ENCODE peak calls at places on chromosome 14, in four cellular contexts. K is H1, H is mesendoderm, F is H9. C is an unnamed sample. For H3K4me1, the result is how much of the 10 kb centered on the place peaks cover.

GRCh38 chr14:35332517-35333346 is 40.5 kb downstream of the PSMA6 start:
- DNase-seq in K (peak), F (no peak), H (no peak), C (no peak)

GRCh38 chr14:104536942-104537612 is 42.5 kb upstream of the C14orf180 start:
- DNase-seq in K (no peak), F (no peak), H (peak), C (peak)

GRCh38 chr14:53331921-53332320 is 178.8 kb upstream of the DDHD1 start:
- DNase-seq in H (peak), F (no peak), K (no peak), C (no peak)

GRCh38 chr14:95195031-95195430 is 37.7 kb upstream of the DICER1 start:
- DNase-seq in F (no peak), K (no peak), H (no peak), C (no peak)

GRCh38 chr14:80751285-80751684 is 190.3 kb downstream of the CEP128 start:
- DNase-seq in H (no peak), K (no peak), F (no peak), C (no peak)

GRCh38 chr14:21220874-21221477 is 48.3 kb downstream of the HNRNPC start:
- DNase-seq in F (no peak), K (no peak), H (no peak), C (peak)

GRCh38 chr14:50364792-50365191 is 31.9 kb downstream of the CDKL1 start:
- DNase-seq in F (no peak), K (no peak), H (no peak), C (no peak)

GRCh38 chr14:94364964-94365363 is 23.4 kb downstream of the SERPINA1 start:
- DNase-seq in F (no peak), H (no peak), K (no peak), C (no peak)

GRCh38 chr14:84228702-84229101 is 1301.2 kb upstream of the FLRT2 start:
- DNase-seq in K (no peak), F (no peak), H (no peak), C (peak)

GRCh38 chr14:102592969-102593840 is 756 bp downstream of the RCOR1 start:
- DNase-seq in H (peak), F (no peak), K (peak), C (peak)

GRCh38 chr14:77158175-77158908 is 16.8 kb upstream of the ZDHHC22 start:
- DNase-seq in H (peak), F (peak), K (peak), C (peak)

GRCh38 chr14:96090441-96091148 is 51.4 kb downstream of the C14orf132 start:
- DNase-seq in H (no peak), F (no peak), K (no peak), C (peak)

GRCh38 chr14:21675566-21675965 is 1.9 kb upstream of the OR4E1 start:
- DNase-seq in H (no peak), F (no peak), K (no peak), C (no peak)

GRCh38 chr14:102262894-102263462 is 42.0 kb downstream of the MOK start:
- DNase-seq in H (peak), F (peak), K (peak), C (peak)

GRCh38 chr14:76955575-76956252 is 72.8 kb downstream of the IRF2BPL start:
- DNase-seq in K (no peak), F (peak), H (peak), C (peak)

GRCh38 chr14:58693048-58693447 is 55.3 kb downstream of the DACT1 start:
- DNase-seq in H (no peak), K (no peak), F (no peak), C (no peak)

GRCh38 chr14:64841121-64841611 is 38.5 kb downstream of the SPTB start:
- DNase-seq in F (peak), K (no peak), H (peak), C (peak)

GRCh38 chr14:34843011-34843554 is 32.1 kb downstream of the BAZ1A start:
- DNase-seq in F (no peak), K (no peak), H (peak), C (peak)

GRCh38 chr14:105490318-105490571 is 801 bp upstream of the TEDC1 start:
- DNase-seq in F (no peak), K (no peak), H (no peak), C (no peak)

GRCh38 chr14:59529189-59529588 is 44.9 kb downstream of the JKAMP start:
- DNase-seq in K (no peak), F (no peak), H (no peak), C (no peak)

GRCh38 chr14:20751963-20752562 is 6.4 kb downstream of the EDDM3A start:
- DNase-seq in H (no peak), F (peak), K (no peak), C (no peak)

GRCh38 chr14:54252072-54252730 is 144.6 kb upstream of the CDKN3 start:
- DNase-seq in K (no peak), H (peak), F (no peak), C (peak)

GRCh38 chr14:64123241-64123956 is 170.8 kb downstream of the ESR2 start:
- DNase-seq in H (no peak), K (no peak), F (no peak), C (no peak)

GRCh38 chr14:65496178-65496993 is 83.9 kb downstream of the FUT8 start:
- DNase-seq in H (no peak), K (no peak), F (no peak), C (peak)

GRCh38 chr14:96092936-96093335 is 53.8 kb downstream of the C14orf132 start:
- DNase-seq in K (no peak), F (no peak), H (no peak), C (no peak)

GRCh38 chr14:42110167-42110566 is 503.5 kb downstream of the LRFN5 start:
- DNase-seq in H (peak), K (no peak), F (peak), C (peak)

GRCh38 chr14:68525516-68525915 is 267.4 kb downstream of the ZFP36L1 start:
- DNase-seq in F (no peak), K (no peak), H (no peak), C (no peak)

GRCh38 chr14:86971292-86971691 is 1021.7 kb downstream of the GALC start:
- DNase-seq in K (no peak), H (no peak), F (no peak), C (no peak)

GRCh38 chr14:51828017-51828797 is 32.2 kb upstream of the GNG2 start:
- DNase-seq in K (no peak), H (peak), F (no peak), C (peak)

GRCh38 chr14:95258156-95258555 is 61.6 kb downstream of the CLMN start:
- DNase-seq in K (no peak), H (no peak), F (no peak), C (no peak)

GRCh38 chr14:64501326-64502171 is 2.1 kb downstream of the ZBTB25 start:
- DNase-seq in F (no peak), K (no peak), H (peak), C (peak)

GRCh38 chr14:59332727-59333126 is 132.5 kb downstream of the GPR135 start:
- DNase-seq in F (no peak), K (no peak), H (no peak), C (peak)

GRCh38 chr14:39617537-39617936 is 185.3 kb upstream of the FBXO33 start:
- DNase-seq in F (no peak), H (no peak), K (no peak), C (no peak)

GRCh38 chr14:33728010-33728498 is 222.8 kb downstream of the EGLN3 start:
- DNase-seq in H (no peak), F (no peak), K (no peak), C (no peak)
- H3K27ac ChIP-seq in H (no peak), F (no peak), K (no peak), C (no peak)

GRCh38 chr14:100899841-100900771 is 3.4 kb downstream of the RTL1 start:
- DNase-seq in H (peak), K (peak), F (peak), C (no peak)
- H3K56ac ChIP-seq in H (peak), K (no peak), F (no peak), C (no peak)

DNA sequence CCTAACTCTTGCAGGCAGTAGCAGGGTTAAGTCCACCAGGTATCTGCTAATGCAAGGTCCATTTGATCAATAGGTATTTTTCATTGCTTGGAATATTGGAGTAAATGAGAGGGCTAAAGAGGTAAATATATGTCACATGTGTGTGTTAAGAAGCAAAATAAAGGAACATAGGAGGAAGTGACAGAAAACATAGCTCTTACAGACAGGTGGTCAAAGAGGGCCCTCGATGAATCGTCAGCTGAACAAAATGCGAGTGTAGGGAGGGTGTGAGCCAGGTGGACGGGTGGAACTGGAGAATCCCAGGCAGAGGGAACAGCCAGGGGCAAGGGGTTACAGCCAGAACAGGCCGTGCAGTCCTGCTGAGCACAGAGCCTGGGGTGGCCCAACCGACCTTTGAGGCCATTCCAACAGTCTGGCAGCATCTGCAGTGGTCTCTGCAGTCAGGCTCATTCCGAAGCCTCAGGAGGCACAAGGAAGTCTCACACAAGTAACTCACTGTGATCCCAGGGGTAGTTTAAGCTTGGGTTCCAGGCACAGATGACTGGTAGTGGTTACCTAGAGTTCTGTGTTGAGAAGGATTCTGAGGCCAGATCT is 43.2 kb downstream of the CCDC88C start:
- DNase-seq in F (no peak), K (no peak), H (no peak), C (no peak)
- H3K4me1 ChIP-seq in F (under half), K (half or more), H (under half), C (under half)

DNA sequence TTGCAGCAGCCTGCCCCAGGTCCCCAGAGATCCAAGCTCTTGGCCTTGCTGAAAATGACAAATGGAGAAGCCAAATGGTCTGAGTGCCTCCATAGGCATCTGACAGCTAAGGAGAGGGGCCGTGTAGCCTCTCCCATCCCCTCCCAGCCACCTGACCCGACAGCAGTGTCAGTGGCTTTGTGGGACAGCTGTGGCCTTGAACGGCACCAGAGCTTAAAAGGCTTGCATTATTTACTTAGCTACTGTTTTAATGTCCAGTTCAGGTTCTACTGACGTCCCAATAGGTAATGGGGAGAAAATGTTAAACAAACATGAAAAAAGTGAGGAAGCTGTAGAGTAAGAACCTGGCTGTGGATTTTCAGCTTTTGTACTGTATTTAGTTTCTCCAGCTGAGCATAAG is 49.9 kb downstream of the FOS start:
- DNase-seq in H (no peak), F (no peak), K (no peak), C (no peak)
- H3K27ac ChIP-seq in H (no peak), F (no peak), K (no peak), C (no peak)

DNA sequence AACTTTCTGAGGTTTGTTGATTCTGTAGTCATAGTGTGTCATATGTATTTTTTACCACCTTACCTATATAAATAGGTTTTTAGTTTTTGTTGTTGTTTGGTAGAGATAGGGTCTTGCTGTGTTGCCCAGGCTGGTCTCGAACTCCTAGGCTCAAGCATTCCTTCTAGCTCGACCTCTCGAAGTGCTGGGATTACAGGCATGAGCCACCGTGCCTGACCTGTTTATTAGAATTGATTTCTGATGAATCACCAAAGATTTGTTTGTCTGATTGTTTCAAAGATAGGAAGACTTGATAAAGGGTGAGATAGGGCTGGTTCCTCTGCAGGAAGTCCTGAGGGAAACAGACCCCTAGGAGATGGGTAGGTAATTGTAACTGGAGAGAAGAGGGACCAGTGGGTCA is 481.6 kb downstream of the PCNX1 start:
- DNase-seq in F (no peak), H (peak), K (no peak), C (no peak)
- H3K56ac ChIP-seq in F (no peak), H (no peak), K (no peak), C (no peak)